ENCODE peak calls at places on chromosomes 5 and 9, in five cellular contexts. C is right atrium auricular region; N is CD4-positive, CD25-positive, alpha-beta regulatory T cell; J is OCI-LY7; A is lung. D is an unnamed sample.

GRCh38 chr5:60633336-60633735 is 66.6 kb downstream of the DEPDC1B start:
- DNase-seq in C (no peak), N (no peak), J (no peak), A (no peak), D (no peak)

GRCh38 chr5:16536246-16536645 is 70.6 kb upstream of the ZNF622 start:
- DNase-seq in C (no peak), N (no peak), J (no peak), A (no peak), D (no peak)

GRCh38 chr9:94178927-94179326 is 80.2 kb upstream of the ZNF169 start:
- DNase-seq in C (no peak), N (peak), J (no peak), A (no peak), D (no peak)

GRCh38 chr9:127361561-127361960 is 35.4 kb upstream of the SLC2A8 start:
- DNase-seq in C (no peak), N (peak), J (no peak), A (no peak), D (no peak)

GRCh38 chr9:87605676-87606075 is 108.0 kb downstream of the DAPK1 start:
- DNase-seq in C (no peak), N (no peak), J (no peak), A (no peak), D (peak)

GRCh38 chr5:8829322-8830029 is 716.4 kb downstream of the SEMA5A start:
- DNase-seq in C (no peak), N (no peak), J (no peak), A (peak), D (no peak)

GRCh38 chr5:172487671-172488070 is 33.3 kb upstream of the SH3PXD2B start:
- DNase-seq in C (no peak), N (no peak), J (no peak), A (no peak), D (no peak)

GRCh38 chr5:94422819-94423218 is 195.6 kb downstream of the KIAA0825 start:
- DNase-seq in C (no peak), N (no peak), J (no peak), A (no peak), D (no peak)

GRCh38 chr9:76369583-76369982 is 24.6 kb downstream of the RFK start:
- DNase-seq in C (no peak), N (no peak), J (peak), A (peak), D (peak)

GRCh38 chr9:4235951-4236804 is 63.7 kb downstream of the GLIS3 start:
- DNase-seq in C (no peak), N (no peak), J (no peak), A (no peak), D (no peak)
- H3K4me3 ChIP-seq in C (no peak), N (no peak), J (no peak), A (no peak), D (no peak)

DNA sequence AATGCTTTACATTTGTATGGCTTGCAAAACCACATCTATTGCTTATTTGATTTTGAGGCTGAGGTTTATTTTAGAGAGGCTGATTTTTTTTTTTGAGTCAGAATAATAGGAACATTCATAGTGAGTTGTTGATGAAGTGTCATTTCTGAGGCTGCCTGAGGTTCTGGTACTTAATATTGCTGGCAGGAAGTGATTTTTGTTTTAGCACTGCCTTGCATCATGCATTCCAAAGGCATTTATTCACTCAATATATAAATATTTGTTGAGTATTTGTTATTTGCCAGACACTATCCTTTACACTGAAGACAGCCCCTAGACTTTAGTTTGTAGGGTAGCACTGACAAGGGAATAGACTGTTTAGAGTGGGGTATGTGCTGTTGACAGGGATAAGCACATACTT is 2.7 kb downstream of the RNF20 start:
- DNase-seq in C (no peak), N (no peak), J (no peak), A (no peak), D (no peak)
- H3K4me3 ChIP-seq in C (no peak), N (no peak), J (no peak), A (no peak), D (no peak)

GRCh38 chr5:178106556-178107239 is 6.6 kb upstream of the N4BP3 start:
- DNase-seq in C (no peak), N (no peak), J (no peak), A (no peak), D (no peak)

GRCh38 chr5:178110511-178110910 is 2.8 kb upstream of the N4BP3 start:
- DNase-seq in C (no peak), N (no peak), J (no peak), A (no peak), D (no peak)

GRCh38 chr5:178108966-178109365 is 4.4 kb upstream of the N4BP3 start:
- DNase-seq in C (no peak), N (no peak), J (no peak), A (no peak), D (no peak)

GRCh38 chr5:178107889-178108288 is 5.4 kb upstream of the N4BP3 start:
- DNase-seq in C (no peak), N (no peak), J (no peak), A (no peak), D (no peak)

DNA sequence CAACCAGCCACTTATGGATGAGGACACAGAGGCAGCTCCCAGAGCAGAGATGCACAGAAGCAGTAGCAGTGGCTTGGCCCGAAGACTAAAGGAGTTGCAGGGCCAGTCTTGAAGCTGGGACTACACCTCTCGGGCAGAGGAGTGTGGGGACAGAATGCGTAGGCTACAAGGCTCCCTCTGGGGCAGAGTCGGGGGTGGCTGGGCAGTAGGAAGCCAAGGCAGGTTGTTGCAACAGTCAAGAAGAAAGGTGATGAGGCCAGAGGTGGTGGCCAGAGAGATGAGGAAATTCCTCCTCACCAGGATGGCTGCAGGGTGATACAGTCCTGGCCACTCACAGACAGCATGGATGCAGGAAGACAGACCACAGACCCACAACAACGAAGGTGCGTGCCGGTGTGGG is 4.9 kb upstream of the N4BP3 start:
- DNase-seq in C (no peak), N (no peak), J (no peak), A (no peak), D (no peak)
- H3K4me3 ChIP-seq in C (no peak), N (no peak), J (no peak), A (no peak), D (no peak)

GRCh38 chr9:16197578-16198370 is 644.9 kb downstream of the CCDC171 start:
- DNase-seq in C (no peak), N (no peak), J (no peak), A (no peak), D (no peak)
- H3K4me3 ChIP-seq in C (no peak), N (no peak), J (no peak), A (no peak), D (no peak)

DNA sequence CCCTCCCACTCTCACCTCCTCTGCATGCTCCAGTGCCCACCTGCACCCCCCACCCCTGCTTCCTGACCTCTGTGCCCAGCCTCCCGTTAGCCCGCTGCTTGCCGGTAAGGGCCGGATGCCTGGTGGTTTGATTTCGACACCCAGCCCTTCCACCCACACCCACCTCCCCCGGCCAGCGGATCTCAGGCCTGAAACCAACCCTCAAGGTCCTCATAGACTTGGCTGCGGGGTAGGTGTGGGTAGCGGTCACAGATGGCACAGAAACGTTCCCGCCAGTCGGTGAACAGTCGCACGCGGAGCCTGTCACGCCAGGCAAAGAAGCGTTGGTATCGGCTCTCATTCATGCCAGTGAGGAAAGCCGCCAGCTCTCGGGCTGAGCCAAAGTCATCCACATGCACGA is 1.4 kb downstream of the FUT7 start:
- DNase-seq in C (no peak), N (peak), J (peak), A (no peak), D (no peak)
- H3K4me3 ChIP-seq in C (no peak), N (peak), J (no peak), A (no peak), D (no peak)

DNA sequence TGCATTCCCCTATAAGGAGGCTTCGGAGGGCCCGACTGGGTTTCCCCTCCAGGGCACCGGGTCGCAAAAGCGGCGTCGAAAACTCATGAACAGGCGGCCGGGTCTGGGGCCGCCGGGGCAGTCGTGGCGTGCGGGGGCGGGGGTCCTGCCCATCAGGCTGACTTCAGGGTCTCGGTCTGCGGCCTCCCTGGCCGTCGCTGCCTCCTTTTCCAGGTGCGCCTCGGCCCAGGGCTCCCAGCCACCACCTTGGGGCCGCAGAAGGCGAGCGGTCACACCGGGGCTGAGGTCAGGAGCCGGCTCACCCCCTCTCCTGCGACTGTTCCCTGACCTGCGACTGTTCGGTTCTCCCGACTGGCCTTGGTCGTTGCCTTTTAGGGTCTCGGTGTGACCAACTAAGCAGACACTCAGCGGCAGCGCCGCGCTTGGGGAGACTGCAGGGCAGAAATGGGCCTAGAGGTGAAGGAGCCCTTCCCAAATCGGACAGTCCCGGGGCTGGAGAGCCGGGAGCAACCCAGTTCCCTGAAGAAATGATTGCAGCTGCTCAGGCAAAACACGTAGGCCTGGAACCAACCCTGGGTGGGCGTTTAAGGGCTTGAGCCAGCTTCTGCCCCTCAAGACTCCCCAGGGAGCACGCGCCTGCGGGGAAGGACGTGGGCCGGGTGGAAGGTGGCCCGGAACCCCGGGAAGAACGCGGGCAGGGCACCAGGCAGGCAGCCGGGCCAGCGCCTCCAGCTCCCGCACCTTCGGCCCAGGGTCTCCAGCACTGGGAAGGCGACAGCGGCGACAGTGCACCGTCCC is 11.2 kb downstream of the IRX2 start:
- DNase-seq in C (no peak), N (no peak), J (no peak), A (no peak), D (no peak)
- H3K4me3 ChIP-seq in C (peak), N (no peak), J (no peak), A (no peak), D (no peak)

GRCh38 chr9:27495480-27496133 is 28.5 kb upstream of the IFNK start:
- DNase-seq in C (no peak), N (no peak), J (no peak), A (no peak), D (no peak)

GRCh38 chr9:27497883-27498553 is 26.1 kb upstream of the IFNK start:
- DNase-seq in C (no peak), N (no peak), J (no peak), A (no peak), D (no peak)

GRCh38 chr9:27496134-27496504 is 28.0 kb upstream of the IFNK start:
- DNase-seq in C (no peak), N (no peak), J (no peak), A (no peak), D (no peak)

GRCh38 chr9:27503623-27504022 is 20.5 kb upstream of the IFNK start:
- DNase-seq in C (no peak), N (no peak), J (no peak), A (no peak), D (no peak)

DNA sequence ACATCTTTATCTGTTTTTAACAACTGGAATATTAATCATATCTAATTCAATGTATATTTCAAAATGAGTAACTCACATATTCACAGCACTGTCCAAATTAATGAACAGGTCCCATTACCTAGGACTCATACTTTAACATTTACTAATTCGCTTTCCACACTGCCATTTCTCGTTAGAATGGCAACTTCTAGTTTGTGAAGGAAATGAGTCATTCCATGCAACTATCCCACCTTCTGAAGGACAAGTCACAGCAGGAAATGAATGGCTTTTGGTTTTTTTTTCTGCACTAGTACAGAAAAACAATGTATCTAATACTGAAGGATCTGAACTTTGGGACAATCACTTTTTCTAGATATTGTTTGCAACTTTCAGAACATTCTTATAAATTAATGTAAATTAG is 24.6 kb upstream of the IFNK start:
- DNase-seq in C (no peak), N (peak), J (no peak), A (no peak), D (no peak)
- H3K4me3 ChIP-seq in C (no peak), N (no peak), J (no peak), A (no peak), D (no peak)

DNA sequence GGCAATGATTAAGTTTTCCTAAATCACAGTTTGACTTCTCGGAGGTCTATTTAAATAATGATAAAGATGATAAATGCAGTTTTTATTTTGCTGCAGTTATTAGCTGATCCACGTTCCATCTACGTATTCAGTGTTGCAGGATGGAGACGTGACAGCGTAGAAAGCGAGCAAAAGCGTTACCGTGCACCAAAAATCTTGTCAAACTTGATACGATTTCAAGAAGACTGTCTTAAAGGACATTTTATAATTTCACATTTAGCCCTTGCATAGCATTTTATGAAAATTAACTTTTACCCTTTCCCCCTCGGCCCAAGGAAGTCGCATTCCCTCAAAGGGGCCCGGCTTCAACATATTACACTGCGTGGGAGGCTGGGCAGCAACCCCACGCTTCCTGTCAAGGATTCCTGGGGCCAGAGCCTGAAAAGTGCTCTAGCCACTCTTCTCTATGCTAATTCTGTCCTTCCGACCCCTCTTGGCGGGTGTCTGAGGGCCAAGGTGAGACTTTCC is 7.1 kb upstream of the PURA start:
- DNase-seq in C (no peak), N (no peak), J (no peak), A (no peak), D (no peak)
- H3K4me3 ChIP-seq in C (peak), N (peak), J (peak), A (peak), D (peak)

DNA sequence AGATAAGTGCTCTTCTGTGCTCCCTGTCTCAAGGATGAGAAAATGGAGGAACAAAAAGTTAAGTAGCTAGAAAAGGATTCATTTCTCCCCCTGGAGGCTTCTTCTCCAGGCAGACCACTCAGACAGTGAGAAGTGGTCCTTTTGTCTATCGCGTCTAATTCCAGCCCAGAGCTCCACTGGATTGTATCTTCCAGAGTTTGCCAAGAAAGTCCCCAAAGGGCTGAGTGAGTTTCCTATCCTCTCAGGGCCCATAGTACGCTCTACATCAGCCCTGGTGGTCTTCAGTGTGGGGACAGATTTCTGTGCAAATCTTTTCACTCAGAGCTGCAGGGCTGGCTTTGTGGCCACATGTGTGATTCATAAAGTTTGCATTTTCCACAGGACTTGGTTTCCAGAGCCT is 76.5 kb upstream of the CXCL14 start:
- DNase-seq in C (no peak), N (no peak), J (no peak), A (no peak), D (no peak)
- H3K4me3 ChIP-seq in C (no peak), N (no peak), J (no peak), A (no peak), D (no peak)